ENCODE peak calls at places on chromosomes 11 and 22, in eight cellular contexts. I is activated CD8-positive, alpha-beta memory T cell treated with anti-CD3 and anti-CD28 coated beads, Interleukin-2, amount 50 U/mL, for 48 hours; J is CD8-positive, alpha-beta T cell; Q is left lung; D is EL; U is hypothalamus; B is activated CD4-positive, alpha-beta T cell treated with anti-CD3 and anti-CD28 coated beads, Interleukin-2, amount 50 U/mL, for 1 hour; G is stimulated activated CD4-positive, alpha-beta T cell treated with anti-CD3 and anti-CD28 coated beads, Interleukin-15, amount 100 ng/mL, for 24 hours. O is an unnamed sample.

GRCh38 chr11:27055065-27055682 is 14.6 kb downstream of the BBOX1 start:
- DNase-seq in G (no peak), I (no peak), B (no peak), D (no peak), U (no peak), J (no peak), Q (no peak), O (no peak)

GRCh38 chr11:3781423-3781822 is 15.9 kb downstream of the NUP98 start:
- DNase-seq in D (peak), U (no peak), G (no peak), I (no peak), J (no peak), B (no peak), Q (no peak), O (no peak)

GRCh38 chr11:64444838-64445441 is 86.0 kb downstream of the RPS6KA4 start:
- DNase-seq in B (no peak), J (no peak), Q (no peak), I (no peak), G (peak), D (peak), U (no peak), O (no peak)

GRCh38 chr11:74721479-74721835 is 9.8 kb downstream of the CHRDL2 start:
- DNase-seq in I (no peak), Q (no peak), B (no peak), G (no peak), J (no peak), U (no peak), D (no peak), O (no peak)

GRCh38 chr22:26892401-26893033 is 235.1 kb downstream of the MIAT start:
- DNase-seq in I (no peak), U (no peak), Q (peak), J (no peak), G (no peak), D (peak), B (no peak), O (no peak)

GRCh38 chr11:122115520-122116343 is at the start of gene BLID:
- DNase-seq in U (no peak), G (peak), D (peak), B (no peak), I (no peak), Q (no peak), J (no peak), O (no peak)

GRCh38 chr22:49406047-49406650 is 421.5 kb downstream of the BRD1 start:
- DNase-seq in I (peak), U (no peak), Q (no peak), D (no peak), B (no peak), G (no peak), J (no peak), O (no peak)

GRCh38 chr22:32637951-32638350 is 163.3 kb downstream of the FBXO7 start:
- DNase-seq in G (no peak), J (no peak), Q (no peak), U (no peak), I (no peak), D (no peak), B (no peak), O (no peak)

GRCh38 chr11:41461057-41461681 is 1.7 kb upstream of the LRRC4C start:
- DNase-seq in Q (no peak), G (no peak), U (no peak), I (no peak), J (no peak), B (no peak), D (no peak), O (no peak)

GRCh38 chr11:72456651-72457050 is 22.3 kb upstream of the CLPB start:
- DNase-seq in U (no peak), G (no peak), J (no peak), Q (no peak), B (no peak), I (no peak), D (no peak), O (no peak)

GRCh38 chr11:72521672-72522071 is 87.3 kb upstream of the CLPB start:
- DNase-seq in U (no peak), G (no peak), B (no peak), J (no peak), D (no peak), I (no peak), Q (no peak), O (no peak)

GRCh38 chr22:21707677-21708076 is 27.9 kb downstream of the YPEL1 start:
- DNase-seq in U (no peak), B (no peak), I (no peak), G (no peak), J (no peak), Q (no peak), D (no peak), O (no peak)

GRCh38 chr22:17791196-17791595 is 16.9 kb upstream of the BID start:
- DNase-seq in J (no peak), D (no peak), B (no peak), G (no peak), I (no peak), U (no peak), Q (no peak), O (no peak)

GRCh38 chr11:94649254-94649653 is 82.1 kb downstream of the PIWIL4 start:
- DNase-seq in U (no peak), I (no peak), G (no peak), B (no peak), Q (no peak), D (no peak), J (no peak), O (no peak)

GRCh38 chr11:129625930-129626329 is 189.7 kb upstream of the TMEM45B start:
- DNase-seq in B (no peak), I (no peak), Q (no peak), G (no peak), U (no peak), D (no peak), J (no peak), O (no peak)

GRCh38 chr22:50012201-50013181 is at the start of gene IL17REL:
- DNase-seq in J (no peak), Q (no peak), B (no peak), I (no peak), U (no peak), G (no peak), D (peak), O (no peak)

GRCh38 chr11:8983552-8983951 is 19.3 kb upstream of the TMEM9B start:
- DNase-seq in J (no peak), B (no peak), G (no peak), U (no peak), D (no peak), I (no peak), Q (no peak), O (no peak)

GRCh38 chr11:34052608-34053160 is 1.2 kb downstream of the CAPRIN1 start:
- DNase-seq in J (peak), I (peak), G (peak), Q (peak), U (no peak), B (no peak), D (peak), O (no peak)

GRCh38 chr11:8235925-8236324 is 27.8 kb downstream of the LMO1 start:
- DNase-seq in I (no peak), B (no peak), U (no peak), J (no peak), Q (no peak), G (no peak), D (no peak), O (peak)

GRCh38 chr11:44205836-44206235 is 104.1 kb downstream of the ALX4 start:
- DNase-seq in J (no peak), Q (no peak), G (no peak), U (no peak), D (no peak), B (no peak), I (no peak), O (no peak)

GRCh38 chr11:122893131-122893530 is 10.6 kb downstream of the JHY start:
- DNase-seq in U (no peak), J (no peak), D (no peak), B (no peak), I (no peak), Q (no peak), G (no peak), O (peak)

GRCh38 chr11:85685820-85686459 is at the start of gene CCDC89:
- DNase-seq in U (peak), Q (peak), D (peak), I (no peak), J (no peak), G (no peak), B (no peak), O (peak)

GRCh38 chr22:37419916-37420655 is 7.2 kb downstream of the ELFN2 start:
- DNase-seq in I (peak), G (peak), Q (no peak), B (no peak), D (peak), U (no peak), J (no peak), O (peak)

GRCh38 chr22:48415535-48415934 is 1412.1 kb downstream of the BRD1 start:
- DNase-seq in J (no peak), I (no peak), Q (no peak), U (no peak), D (no peak), G (no peak), B (no peak), O (no peak)

GRCh38 chr11:62922653-62923371 is 1.6 kb upstream of the CHRM1 start:
- DNase-seq in D (peak), J (no peak), G (peak), U (no peak), I (peak), Q (no peak), B (no peak), O (peak)

GRCh38 chr11:134358165-134358852 is 26.5 kb downstream of the GLB1L2 start:
- DNase-seq in Q (peak), I (no peak), G (no peak), U (no peak), J (no peak), D (no peak), B (no peak), O (peak)

GRCh38 chr22:35622132-35622913 is 5.2 kb upstream of the MB start:
- DNase-seq in I (no peak), U (no peak), D (no peak), Q (no peak), J (no peak), B (no peak), G (no peak), O (peak)

GRCh38 chr11:58354727-58355126 is 4.1 kb downstream of the OR5B17 start:
- DNase-seq in Q (no peak), I (no peak), G (no peak), U (no peak), D (no peak), J (no peak), B (no peak), O (no peak)

GRCh38 chr11:48024635-48025071 is 44.3 kb downstream of the PTPRJ start:
- DNase-seq in Q (no peak), B (no peak), U (no peak), G (no peak), J (no peak), D (no peak), I (no peak), O (no peak)

GRCh38 chr11:23423119-23423518 is 562.8 kb upstream of the CCDC179 start:
- DNase-seq in B (no peak), G (no peak), Q (no peak), I (no peak), U (no peak), D (peak), J (no peak), O (no peak)

GRCh38 chr11:79762271-79762935 is 321.6 kb upstream of the TENM4 start:
- DNase-seq in D (no peak), Q (no peak), G (no peak), U (no peak), I (no peak), B (no peak), J (no peak), O (no peak)

GRCh38 chr22:26057731-26058130 is 111.5 kb upstream of the SEZ6L start:
- DNase-seq in J (no peak), B (no peak), G (no peak), I (no peak), Q (no peak), D (no peak), U (no peak), O (no peak)